ENCODE peak calls at places on chromosomes 11 and 22, in six cellular contexts. One of them, this sample, is unnamed.

GRCh38 chr11:115005663-115006062 is 327.3 kb downstream of the NXPE2 start:
- DNase-seq in breast epithelium: no peak
- DNase-seq in vagina: no peak
- DNase-seq in upper lobe of left lung: no peak
- DNase-seq in NB4: no peak
- DNase-seq in tibial nerve: no peak
- DNase-seq in this sample: no peak

GRCh38 chr11:110422306-110422924 is 7.3 kb upstream of the FDX1 start:
- DNase-seq in vagina: no peak
- DNase-seq in tibial nerve: no peak
- DNase-seq in NB4: no peak
- DNase-seq in breast epithelium: no peak
- DNase-seq in upper lobe of left lung: no peak
- DNase-seq in this sample: peak

GRCh38 chr11:98630736-98631135 is 390.0 kb upstream of the CNTN5 start:
- DNase-seq in breast epithelium: no peak
- DNase-seq in NB4: no peak
- DNase-seq in upper lobe of left lung: no peak
- DNase-seq in tibial nerve: no peak
- DNase-seq in vagina: no peak
- DNase-seq in this sample: no peak

GRCh38 chr11:71998649-71999310 is at the start of gene IL18BP:
- DNase-seq in tibial nerve: no peak
- DNase-seq in vagina: no peak
- DNase-seq in NB4: peak
- DNase-seq in breast epithelium: no peak
- DNase-seq in upper lobe of left lung: no peak
- DNase-seq in this sample: no peak

GRCh38 chr11:67449116-67449844 is 3.2 kb downstream of the GPR152 start:
- DNase-seq in NB4: peak
- DNase-seq in breast epithelium: no peak
- DNase-seq in upper lobe of left lung: no peak
- DNase-seq in vagina: no peak
- DNase-seq in tibial nerve: no peak
- DNase-seq in this sample: no peak

GRCh38 chr11:128544625-128545024 is 42.7 kb downstream of the ETS1 start:
- DNase-seq in tibial nerve: no peak
- DNase-seq in breast epithelium: no peak
- DNase-seq in vagina: no peak
- DNase-seq in upper lobe of left lung: no peak
- DNase-seq in NB4: no peak
- DNase-seq in this sample: no peak

GRCh38 chr11:69280451-69280850 is 13.5 kb upstream of the MYEOV start:
- DNase-seq in upper lobe of left lung: no peak
- DNase-seq in vagina: no peak
- DNase-seq in tibial nerve: no peak
- DNase-seq in NB4: no peak
- DNase-seq in breast epithelium: no peak
- DNase-seq in this sample: no peak

GRCh38 chr22:36356708-36357694 is 30.8 kb downstream of the MYH9 start:
- DNase-seq in breast epithelium: no peak
- DNase-seq in tibial nerve: no peak
- DNase-seq in vagina: no peak
- DNase-seq in NB4: peak
- DNase-seq in upper lobe of left lung: no peak
- DNase-seq in this sample: no peak

GRCh38 chr22:37684803-37685615 is 1.1 kb upstream of the NOL12 start:
- DNase-seq in vagina: no peak
- DNase-seq in upper lobe of left lung: no peak
- DNase-seq in breast epithelium: no peak
- DNase-seq in NB4: no peak
- DNase-seq in tibial nerve: no peak
- DNase-seq in this sample: no peak

GRCh38 chr22:37690407-37690806 is 4.3 kb downstream of the NOL12 start:
- DNase-seq in NB4: no peak
- DNase-seq in vagina: no peak
- DNase-seq in tibial nerve: no peak
- DNase-seq in upper lobe of left lung: no peak
- DNase-seq in breast epithelium: no peak
- DNase-seq in this sample: no peak

GRCh38 chr22:37690901-37691504 is 4.9 kb downstream of the NOL12 start:
- DNase-seq in upper lobe of left lung: no peak
- DNase-seq in tibial nerve: no peak
- DNase-seq in vagina: no peak
- DNase-seq in breast epithelium: peak
- DNase-seq in NB4: no peak
- DNase-seq in this sample: no peak

GRCh38 chr22:37681556-37682049 is 4.5 kb upstream of the NOL12 start:
- DNase-seq in NB4: peak
- DNase-seq in vagina: no peak
- DNase-seq in tibial nerve: no peak
- DNase-seq in breast epithelium: peak
- DNase-seq in upper lobe of left lung: no peak
- DNase-seq in this sample: no peak

GRCh38 chr22:37686002-37686982 is at the start of gene NOL12:
- DNase-seq in vagina: no peak
- DNase-seq in tibial nerve: peak
- DNase-seq in NB4: peak
- DNase-seq in breast epithelium: peak
- DNase-seq in upper lobe of left lung: peak
- DNase-seq in this sample: peak
- TF ChIP-seq POLR2A in vagina: no peak
- TF ChIP-seq POLR2A in tibial nerve: peak
- TF ChIP-seq POLR2A in NB4: no peak
- TF ChIP-seq POLR2A in breast epithelium: no peak
- TF ChIP-seq POLR2A in upper lobe of left lung: peak
- TF ChIP-seq POLR2A in this sample: no peak

GRCh38 chr11:63749624-63750023 is 19.0 kb downstream of the ZFTA start:
- DNase-seq in upper lobe of left lung: no peak
- DNase-seq in NB4: no peak
- DNase-seq in breast epithelium: no peak
- DNase-seq in vagina: no peak
- DNase-seq in tibial nerve: no peak
- DNase-seq in this sample: no peak

GRCh38 chr11:63747006-63747405 is 21.6 kb downstream of the ZFTA start:
- DNase-seq in breast epithelium: no peak
- DNase-seq in vagina: no peak
- DNase-seq in NB4: no peak
- DNase-seq in tibial nerve: no peak
- DNase-seq in upper lobe of left lung: no peak
- DNase-seq in this sample: no peak

DNA sequence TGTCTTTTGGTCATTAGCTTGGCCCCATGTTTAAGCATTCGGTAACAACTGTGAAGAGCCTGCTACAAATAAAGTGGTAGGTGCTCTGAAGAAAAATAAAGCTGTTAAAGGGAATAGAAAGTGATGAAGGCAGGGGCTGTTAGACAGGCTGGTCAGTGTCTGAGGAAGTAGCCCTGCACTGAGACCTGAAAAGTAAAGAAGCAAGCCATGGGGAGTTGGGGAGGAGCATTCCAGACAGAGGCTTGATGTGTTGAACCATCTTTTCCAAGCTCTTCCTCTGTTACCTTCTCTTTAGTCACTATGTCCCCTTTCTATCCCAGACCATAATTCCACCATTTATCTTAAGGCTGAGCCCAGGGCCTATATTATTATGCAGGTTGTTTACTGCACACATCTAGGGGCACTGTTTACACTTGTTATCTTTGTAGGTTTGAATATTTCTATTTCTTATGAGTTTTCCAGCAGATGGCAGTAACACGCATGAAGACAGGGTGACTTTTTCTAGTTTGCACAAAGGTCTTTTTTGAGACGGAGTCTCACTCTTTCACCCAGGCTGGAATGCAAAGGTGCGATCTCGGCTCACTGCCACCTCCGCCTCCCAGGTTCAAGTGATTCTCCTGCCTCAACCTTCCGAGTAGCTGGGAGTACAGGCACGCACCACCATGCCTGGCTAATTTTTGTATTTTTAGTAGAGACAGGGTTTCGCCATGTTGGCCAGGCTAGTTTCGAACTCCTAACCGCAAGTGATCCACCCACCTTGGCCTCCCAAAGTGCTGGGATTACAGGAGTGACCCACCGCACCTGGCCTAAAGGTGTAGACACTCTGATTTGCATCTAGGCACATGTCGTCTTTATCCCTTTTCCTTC is 23.0 kb downstream of the ZFTA start:
- DNase-seq in NB4: peak
- DNase-seq in vagina: no peak
- DNase-seq in upper lobe of left lung: no peak
- DNase-seq in tibial nerve: no peak
- DNase-seq in breast epithelium: no peak
- DNase-seq in this sample: no peak
- TF ChIP-seq CTCF in NB4: peak
- TF ChIP-seq CTCF in vagina: no peak
- TF ChIP-seq CTCF in upper lobe of left lung: no peak
- TF ChIP-seq CTCF in tibial nerve: no peak
- TF ChIP-seq CTCF in breast epithelium: no peak
- TF ChIP-seq CTCF in this sample: no peak

GRCh38 chr11:93737904-93738612 is 3.2 kb downstream of the TAF1D start:
- DNase-seq in upper lobe of left lung: no peak
- DNase-seq in vagina: no peak
- DNase-seq in breast epithelium: no peak
- DNase-seq in NB4: no peak
- DNase-seq in tibial nerve: no peak
- DNase-seq in this sample: no peak
- TF ChIP-seq POLR2A in upper lobe of left lung: no peak
- TF ChIP-seq POLR2A in vagina: no peak
- TF ChIP-seq POLR2A in breast epithelium: no peak
- TF ChIP-seq POLR2A in NB4: no peak
- TF ChIP-seq POLR2A in tibial nerve: no peak
- TF ChIP-seq POLR2A in this sample: no peak

DNA sequence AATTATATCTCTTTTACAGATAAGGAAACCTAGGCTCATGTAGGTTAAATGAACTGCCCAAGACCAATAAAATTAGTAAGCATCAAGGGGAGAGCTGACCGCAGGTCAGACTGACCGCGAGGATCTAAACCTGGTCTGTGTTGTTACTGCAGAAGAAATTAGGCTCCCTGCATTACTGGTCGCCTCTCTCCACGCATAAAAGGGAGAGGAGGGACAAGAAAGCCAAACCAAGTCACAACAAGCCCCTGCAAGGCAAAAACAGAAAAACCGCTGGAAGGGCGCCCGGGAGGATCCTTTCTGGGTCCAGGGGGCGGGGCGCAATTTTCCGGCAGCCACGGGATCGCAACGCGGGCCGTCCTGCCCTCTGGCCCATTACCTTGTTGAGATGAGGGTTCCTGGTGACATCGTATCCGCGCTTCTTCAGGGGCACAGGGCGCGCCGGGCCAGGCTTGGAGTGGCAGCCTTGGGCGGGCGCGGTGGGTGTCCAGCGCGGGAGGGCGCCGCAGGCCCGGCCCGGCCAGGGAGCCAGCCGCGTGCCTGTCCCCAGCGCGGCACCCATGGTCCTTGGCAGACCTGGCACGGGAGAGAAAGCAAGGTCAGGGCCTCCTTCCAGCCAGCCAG is 920 bp downstream of the ME3 start:
- DNase-seq in breast epithelium: peak
- DNase-seq in upper lobe of left lung: peak
- DNase-seq in NB4: no peak
- DNase-seq in tibial nerve: peak
- DNase-seq in vagina: no peak
- DNase-seq in this sample: peak
- TF ChIP-seq CTCF in breast epithelium: no peak
- TF ChIP-seq CTCF in upper lobe of left lung: peak
- TF ChIP-seq CTCF in NB4: no peak
- TF ChIP-seq CTCF in tibial nerve: no peak
- TF ChIP-seq CTCF in vagina: no peak
- TF ChIP-seq CTCF in this sample: no peak

GRCh38 chr11:33892906-33893594 is 1.2 kb upstream of the LMO2 start:
- DNase-seq in upper lobe of left lung: peak
- DNase-seq in vagina: no peak
- DNase-seq in NB4: peak
- DNase-seq in tibial nerve: no peak
- DNase-seq in breast epithelium: no peak
- DNase-seq in this sample: no peak
- TF ChIP-seq POLR2A in upper lobe of left lung: no peak
- TF ChIP-seq POLR2A in vagina: no peak
- TF ChIP-seq POLR2A in NB4: peak
- TF ChIP-seq POLR2A in tibial nerve: no peak
- TF ChIP-seq POLR2A in breast epithelium: no peak
- TF ChIP-seq POLR2A in this sample: no peak

GRCh38 chr11:66268953-66269906 is 791 bp downstream of the RAB1B start:
- DNase-seq in breast epithelium: no peak
- DNase-seq in NB4: peak
- DNase-seq in tibial nerve: no peak
- DNase-seq in upper lobe of left lung: peak
- DNase-seq in vagina: no peak
- DNase-seq in this sample: no peak
- TF ChIP-seq CTCF in breast epithelium: no peak
- TF ChIP-seq CTCF in NB4: peak
- TF ChIP-seq CTCF in tibial nerve: no peak
- TF ChIP-seq CTCF in upper lobe of left lung: no peak
- TF ChIP-seq CTCF in vagina: no peak
- TF ChIP-seq CTCF in this sample: peak